ENCODE peak calls at places on chromosome 1, in ten cellular contexts. One of them, this sample, is unnamed.

GRCh38 chr1:7418442-7419080 is 352.5 kb upstream of the VAMP3 start:
- DNase-seq in colonic mucosa: peak
- DNase-seq in activated T-cell treated with anti-CD3 and anti-CD28 coated beads, Interleukin-2, amount 50 U/mL, for 48 hours: no peak
- DNase-seq in HEK293T: no peak
- DNase-seq in AG10803: no peak
- DNase-seq in ELR: no peak
- DNase-seq in WTC11: peak
- DNase-seq in M059J: no peak
- DNase-seq in iPS DF 6.9: no peak
- DNase-seq in gastrocnemius medialis: peak
- DNase-seq in this sample: no peak

GRCh38 chr1:179143332-179143731 is 61.5 kb downstream of the TOR3A start:
- DNase-seq in colonic mucosa: no peak
- DNase-seq in activated T-cell treated with anti-CD3 and anti-CD28 coated beads, Interleukin-2, amount 50 U/mL, for 48 hours: no peak
- DNase-seq in HEK293T: no peak
- DNase-seq in AG10803: peak
- DNase-seq in ELR: peak
- DNase-seq in WTC11: no peak
- DNase-seq in M059J: peak
- DNase-seq in iPS DF 6.9: no peak
- DNase-seq in gastrocnemius medialis: no peak
- DNase-seq in this sample: peak

GRCh38 chr1:246711548-246712003 is 12.6 kb upstream of the SCCPDH start:
- DNase-seq in colonic mucosa: no peak
- DNase-seq in activated T-cell treated with anti-CD3 and anti-CD28 coated beads, Interleukin-2, amount 50 U/mL, for 48 hours: no peak
- DNase-seq in HEK293T: no peak
- DNase-seq in AG10803: no peak
- DNase-seq in ELR: no peak
- DNase-seq in WTC11: no peak
- DNase-seq in M059J: no peak
- DNase-seq in iPS DF 6.9: no peak
- DNase-seq in gastrocnemius medialis: no peak
- DNase-seq in this sample: no peak

GRCh38 chr1:177780096-177780700 is 189.7 kb downstream of the SEC16B start:
- DNase-seq in colonic mucosa: no peak
- DNase-seq in activated T-cell treated with anti-CD3 and anti-CD28 coated beads, Interleukin-2, amount 50 U/mL, for 48 hours: no peak
- DNase-seq in HEK293T: peak
- DNase-seq in AG10803: peak
- DNase-seq in ELR: peak
- DNase-seq in WTC11: no peak
- DNase-seq in M059J: peak
- DNase-seq in iPS DF 6.9: peak
- DNase-seq in gastrocnemius medialis: peak
- DNase-seq in this sample: peak

GRCh38 chr1:52662645-52663313 is 29.8 kb downstream of the SHISAL2A start:
- DNase-seq in colonic mucosa: no peak
- DNase-seq in activated T-cell treated with anti-CD3 and anti-CD28 coated beads, Interleukin-2, amount 50 U/mL, for 48 hours: no peak
- DNase-seq in HEK293T: peak
- DNase-seq in AG10803: no peak
- DNase-seq in ELR: peak
- DNase-seq in WTC11: peak
- DNase-seq in M059J: peak
- DNase-seq in iPS DF 6.9: peak
- DNase-seq in gastrocnemius medialis: no peak
- DNase-seq in this sample: peak

GRCh38 chr1:9473032-9473792 is 66.1 kb upstream of the SLC25A33 start:
- DNase-seq in colonic mucosa: peak
- DNase-seq in activated T-cell treated with anti-CD3 and anti-CD28 coated beads, Interleukin-2, amount 50 U/mL, for 48 hours: peak
- DNase-seq in HEK293T: peak
- DNase-seq in AG10803: peak
- DNase-seq in ELR: peak
- DNase-seq in WTC11: no peak
- DNase-seq in M059J: peak
- DNase-seq in iPS DF 6.9: no peak
- DNase-seq in gastrocnemius medialis: peak
- DNase-seq in this sample: peak

GRCh38 chr1:44251486-44251885 is 38.2 kb downstream of the DMAP1 start:
- DNase-seq in colonic mucosa: peak
- DNase-seq in activated T-cell treated with anti-CD3 and anti-CD28 coated beads, Interleukin-2, amount 50 U/mL, for 48 hours: no peak
- DNase-seq in HEK293T: no peak
- DNase-seq in AG10803: no peak
- DNase-seq in ELR: no peak
- DNase-seq in WTC11: no peak
- DNase-seq in M059J: no peak
- DNase-seq in iPS DF 6.9: no peak
- DNase-seq in gastrocnemius medialis: no peak
- DNase-seq in this sample: no peak

GRCh38 chr1:196306421-196306820 is 301.8 kb downstream of the KCNT2 start:
- DNase-seq in colonic mucosa: no peak
- DNase-seq in activated T-cell treated with anti-CD3 and anti-CD28 coated beads, Interleukin-2, amount 50 U/mL, for 48 hours: no peak
- DNase-seq in HEK293T: no peak
- DNase-seq in AG10803: no peak
- DNase-seq in ELR: no peak
- DNase-seq in WTC11: peak
- DNase-seq in M059J: no peak
- DNase-seq in iPS DF 6.9: no peak
- DNase-seq in gastrocnemius medialis: no peak
- DNase-seq in this sample: no peak

GRCh38 chr1:44605904-44606615 is 68.2 kb downstream of the TMEM53 start:
- DNase-seq in colonic mucosa: no peak
- DNase-seq in activated T-cell treated with anti-CD3 and anti-CD28 coated beads, Interleukin-2, amount 50 U/mL, for 48 hours: no peak
- DNase-seq in HEK293T: no peak
- DNase-seq in AG10803: no peak
- DNase-seq in ELR: peak
- DNase-seq in WTC11: no peak
- DNase-seq in M059J: peak
- DNase-seq in iPS DF 6.9: no peak
- DNase-seq in gastrocnemius medialis: no peak
- DNase-seq in this sample: no peak

GRCh38 chr1:30906631-30907389 is 1.7 kb downstream of the SDC3 start:
- DNase-seq in colonic mucosa: no peak
- DNase-seq in activated T-cell treated with anti-CD3 and anti-CD28 coated beads, Interleukin-2, amount 50 U/mL, for 48 hours: no peak
- DNase-seq in HEK293T: no peak
- DNase-seq in AG10803: no peak
- DNase-seq in ELR: no peak
- DNase-seq in WTC11: no peak
- DNase-seq in M059J: no peak
- DNase-seq in iPS DF 6.9: no peak
- DNase-seq in gastrocnemius medialis: no peak
- DNase-seq in this sample: no peak

GRCh38 chr1:64263335-64263734 is 59.9 kb downstream of the UBE2U start:
- DNase-seq in colonic mucosa: no peak
- DNase-seq in activated T-cell treated with anti-CD3 and anti-CD28 coated beads, Interleukin-2, amount 50 U/mL, for 48 hours: no peak
- DNase-seq in HEK293T: no peak
- DNase-seq in AG10803: no peak
- DNase-seq in ELR: peak
- DNase-seq in WTC11: no peak
- DNase-seq in M059J: peak
- DNase-seq in iPS DF 6.9: no peak
- DNase-seq in gastrocnemius medialis: no peak
- DNase-seq in this sample: no peak

GRCh38 chr1:155893389-155894142 is 17.6 kb downstream of the RIT1 start:
- DNase-seq in colonic mucosa: no peak
- DNase-seq in activated T-cell treated with anti-CD3 and anti-CD28 coated beads, Interleukin-2, amount 50 U/mL, for 48 hours: no peak
- DNase-seq in HEK293T: no peak
- DNase-seq in AG10803: peak
- DNase-seq in ELR: peak
- DNase-seq in WTC11: no peak
- DNase-seq in M059J: peak
- DNase-seq in iPS DF 6.9: no peak
- DNase-seq in gastrocnemius medialis: no peak
- DNase-seq in this sample: peak

GRCh38 chr1:18693256-18694098 is 62.8 kb downstream of the PAX7 start:
- DNase-seq in colonic mucosa: no peak
- DNase-seq in activated T-cell treated with anti-CD3 and anti-CD28 coated beads, Interleukin-2, amount 50 U/mL, for 48 hours: no peak
- DNase-seq in HEK293T: no peak
- DNase-seq in AG10803: no peak
- DNase-seq in ELR: no peak
- DNase-seq in WTC11: peak
- DNase-seq in M059J: peak
- DNase-seq in iPS DF 6.9: peak
- DNase-seq in gastrocnemius medialis: peak
- DNase-seq in this sample: no peak